ENCODE peak calls at places on chromosomes 6 and 20, in five cellular contexts. T is transverse colon, N is colonic mucosa, G is A549, X is thoracic aorta. D is an unnamed sample. For H3K9me3, the result is how much of the 10 kb centered on the place peaks cover.

GRCh38 chr6:97440590-97441176 is 157.7 kb upstream of the MMS22L start:
- DNase-seq in G (peak), N (no peak), T (no peak), X (no peak), D (peak)

GRCh38 chr6:33935439-33936080 is 131.8 kb upstream of the MLN start:
- DNase-seq in N (no peak), T (no peak), G (no peak), X (no peak), D (no peak)

GRCh38 chr6:40543776-40544175 is 43.4 kb downstream of the LRFN2 start:
- DNase-seq in X (no peak), G (no peak), N (no peak), T (no peak), D (no peak)

GRCh38 chr20:17685168-17685567 is 3.1 kb upstream of the RRBP1 start:
- DNase-seq in N (peak), G (no peak), T (no peak), X (no peak), D (no peak)

GRCh38 chr6:153032255-153032882 is 29.9 kb upstream of the MTRF1L start:
- DNase-seq in N (no peak), G (no peak), T (no peak), X (no peak), D (no peak)

GRCh38 chr6:33856655-33857054 is 52.9 kb upstream of the MLN start:
- DNase-seq in X (no peak), T (peak), N (no peak), G (no peak), D (no peak)

GRCh38 chr6:168542301-168542700 is 101.3 kb downstream of the SMOC2 start:
- DNase-seq in N (no peak), T (no peak), X (no peak), G (no peak), D (no peak)

GRCh38 chr20:15637971-15638754 is 935.1 kb downstream of the KIF16B start:
- DNase-seq in G (no peak), N (no peak), X (no peak), T (no peak), D (no peak)

GRCh38 chr6:151005126-151005525 is 139.6 kb downstream of the MTHFD1L start:
- DNase-seq in N (no peak), G (no peak), T (no peak), X (no peak), D (no peak)

GRCh38 chr20:11287156-11287555 is 613.4 kb upstream of the JAG1 start:
- DNase-seq in G (no peak), X (no peak), N (no peak), T (no peak), D (no peak)

GRCh38 chr6:17666646-17667045 is 40.1 kb downstream of the NUP153 start:
- DNase-seq in N (no peak), T (no peak), G (no peak), X (no peak), D (no peak)

GRCh38 chr6:72321741-72322140 is 300.1 kb upstream of the KCNQ5 start:
- DNase-seq in X (no peak), N (no peak), G (no peak), T (no peak), D (no peak)

GRCh38 chr6:24253360-24253759 is 104.5 kb downstream of the DCDC2 start:
- DNase-seq in N (no peak), G (no peak), X (no peak), T (no peak), D (no peak)

GRCh38 chr20:47031028-47031427 is 136.4 kb downstream of the EYA2 start:
- DNase-seq in N (no peak), G (no peak), T (no peak), X (no peak), D (no peak)

GRCh38 chr6:5851261-5851757 is 155.4 kb downstream of the NRN1 start:
- DNase-seq in T (peak), G (peak), X (no peak), N (peak), D (no peak)

DNA sequence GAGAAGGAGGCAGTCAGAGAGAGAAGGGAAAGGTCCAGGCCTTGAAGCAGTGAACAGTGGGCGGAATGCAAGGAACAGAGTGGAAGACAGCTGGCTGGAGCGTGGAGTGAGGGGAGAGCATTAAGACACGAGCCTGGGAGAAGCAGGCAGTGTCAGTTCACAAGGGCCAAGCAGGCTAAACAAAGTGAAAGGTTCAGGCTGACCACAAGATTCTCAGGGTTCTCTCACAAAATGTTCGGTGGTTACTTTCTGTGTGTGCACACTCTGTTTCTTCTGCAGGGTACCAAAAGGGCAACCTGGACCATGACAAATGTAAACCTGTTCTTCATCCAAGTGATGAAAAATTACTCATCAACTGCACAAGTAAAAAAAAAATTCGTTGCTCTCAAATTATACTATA is 56.0 kb upstream of the SEC63 start:
- DNase-seq in G (no peak), N (no peak), X (no peak), T (no peak), D (no peak)
- H3K9me3 ChIP-seq in G (under half), N (under half), X (under half), T (under half), D (under half)

GRCh38 chr6:4185419-4185818 is 50.0 kb upstream of the ECI2 start:
- DNase-seq in N (no peak), T (no peak), X (no peak), G (no peak), D (no peak)
- TF ChIP-seq CTCF in N (no peak), T (no peak), X (no peak), G (no peak), D (no peak)

GRCh38 chr20:60332523-60332922 is 374.3 kb downstream of the CDH26 start:
- DNase-seq in N (no peak), G (no peak), T (no peak), X (no peak), D (no peak)
- H3K9me3 ChIP-seq in N (under half), G (under half), T (under half), X (under half), D (under half)

GRCh38 chr20:53911301-53911700 is 159.1 kb downstream of the BCAS1 start:
- DNase-seq in T (peak), G (no peak), N (no peak), X (no peak), D (peak)

GRCh38 chr20:53915459-53916172 is 154.8 kb downstream of the BCAS1 start:
- DNase-seq in G (peak), T (peak), X (peak), N (peak), D (peak)

GRCh38 chr20:53916173-53916512 is 154.3 kb downstream of the BCAS1 start:
- DNase-seq in X (no peak), N (no peak), G (no peak), T (no peak), D (no peak)

GRCh38 chr20:53914861-53915458 is 155.4 kb downstream of the BCAS1 start:
- DNase-seq in T (no peak), N (no peak), G (no peak), X (no peak), D (peak)

DNA sequence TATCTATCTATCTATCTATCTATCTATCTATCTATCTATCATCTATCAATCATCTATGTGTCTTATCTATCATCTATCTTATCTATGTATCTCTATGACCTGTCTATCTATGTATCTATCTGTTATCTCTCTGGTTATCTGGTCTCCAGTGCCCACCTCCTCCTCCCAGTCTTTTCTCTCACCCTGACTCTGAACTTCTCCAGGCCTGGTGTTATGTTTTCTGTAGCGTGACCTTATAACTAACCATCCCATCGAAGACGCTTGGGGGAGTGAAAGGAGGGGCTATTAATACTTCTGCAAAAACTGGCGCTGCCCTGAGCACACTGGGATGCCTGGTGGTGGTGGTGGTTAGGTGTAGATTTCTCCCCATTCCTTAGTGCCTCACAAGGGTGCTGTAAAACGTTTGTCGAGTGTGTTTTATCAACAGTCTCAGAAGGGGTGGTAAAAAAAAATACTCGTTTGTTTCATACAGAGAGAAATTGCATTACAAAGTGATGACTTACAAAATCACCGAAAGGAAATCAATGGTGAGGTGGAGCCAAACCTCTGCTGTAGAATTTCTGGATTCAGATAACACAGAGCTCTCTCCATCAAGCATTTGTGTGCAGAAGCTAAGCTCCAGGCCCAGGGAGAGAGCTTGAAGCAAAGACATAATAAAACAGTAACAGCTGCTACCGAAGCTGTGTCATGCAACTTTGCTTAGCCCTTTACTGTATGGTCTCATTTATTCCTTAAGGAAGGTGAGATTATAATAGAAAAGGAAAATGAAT is 156.1 kb downstream of the BCAS1 start:
- DNase-seq in N (no peak), X (no peak), G (no peak), T (peak), D (no peak)
- TF ChIP-seq CTCF in N (no peak), X (no peak), G (no peak), T (no peak), D (no peak)

GRCh38 chr6:278494-278893 is 13.8 kb upstream of the DUSP22 start:
- DNase-seq in T (no peak), G (no peak), X (no peak), N (no peak), D (no peak)
- H3K9me3 ChIP-seq in T (under half), G (under half), X (under half), N (under half), D (under half)